ENCODE peak calls at places on chromosomes 5 and 9, in nine cellular contexts. One of them, this sample, is unnamed.

GRCh38 chr5:43432486-43433365 is 20.5 kb upstream of the CCL28 start:
- DNase-seq in retinal pigment epithelial cell: peak
- DNase-seq in cardiac muscle cell: peak
- DNase-seq in tibial nerve: peak
- DNase-seq in Peyer's patch: no peak
- DNase-seq in fibroblast of the aortic adventitia: peak
- DNase-seq in A549: peak
- DNase-seq in NB4: peak
- DNase-seq in GM12865: no peak
- DNase-seq in this sample: peak

GRCh38 chr5:126959188-126959587 is 71.2 kb downstream of the MARCHF3 start:
- DNase-seq in A549: no peak
- DNase-seq in tibial nerve: no peak
- DNase-seq in cardiac muscle cell: no peak
- DNase-seq in fibroblast of the aortic adventitia: no peak
- DNase-seq in NB4: no peak
- DNase-seq in retinal pigment epithelial cell: no peak
- DNase-seq in Peyer's patch: no peak
- DNase-seq in GM12865: no peak
- DNase-seq in this sample: no peak

GRCh38 chr9:126605792-126606482 is 7.8 kb upstream of the LMX1B start:
- DNase-seq in fibroblast of the aortic adventitia: no peak
- DNase-seq in NB4: no peak
- DNase-seq in A549: no peak
- DNase-seq in Peyer's patch: no peak
- DNase-seq in cardiac muscle cell: peak
- DNase-seq in retinal pigment epithelial cell: no peak
- DNase-seq in GM12865: no peak
- DNase-seq in tibial nerve: no peak
- DNase-seq in this sample: no peak

GRCh38 chr9:120619751-120620655 is 40.0 kb upstream of the CDK5RAP2 start:
- DNase-seq in NB4: peak
- DNase-seq in Peyer's patch: peak
- DNase-seq in fibroblast of the aortic adventitia: peak
- DNase-seq in cardiac muscle cell: peak
- DNase-seq in retinal pigment epithelial cell: peak
- DNase-seq in GM12865: peak
- DNase-seq in A549: peak
- DNase-seq in tibial nerve: peak
- DNase-seq in this sample: no peak

GRCh38 chr9:126707083-126707482 is 93.4 kb downstream of the LMX1B start:
- DNase-seq in cardiac muscle cell: no peak
- DNase-seq in Peyer's patch: peak
- DNase-seq in NB4: no peak
- DNase-seq in fibroblast of the aortic adventitia: no peak
- DNase-seq in A549: no peak
- DNase-seq in tibial nerve: no peak
- DNase-seq in GM12865: no peak
- DNase-seq in retinal pigment epithelial cell: no peak
- DNase-seq in this sample: no peak

GRCh38 chr5:135232958-135233357 is 166.1 kb downstream of the MACROH2A1 start:
- DNase-seq in NB4: no peak
- DNase-seq in GM12865: no peak
- DNase-seq in retinal pigment epithelial cell: no peak
- DNase-seq in Peyer's patch: no peak
- DNase-seq in tibial nerve: no peak
- DNase-seq in cardiac muscle cell: no peak
- DNase-seq in A549: no peak
- DNase-seq in fibroblast of the aortic adventitia: no peak
- DNase-seq in this sample: peak

GRCh38 chr5:32507738-32508434 is 63.3 kb upstream of the ZFR start:
- DNase-seq in A549: no peak
- DNase-seq in fibroblast of the aortic adventitia: peak
- DNase-seq in cardiac muscle cell: peak
- DNase-seq in GM12865: no peak
- DNase-seq in NB4: no peak
- DNase-seq in retinal pigment epithelial cell: no peak
- DNase-seq in tibial nerve: no peak
- DNase-seq in Peyer's patch: no peak
- DNase-seq in this sample: no peak

GRCh38 chr5:71972777-71973473 is 134.3 kb upstream of the MAP1B start:
- DNase-seq in cardiac muscle cell: no peak
- DNase-seq in retinal pigment epithelial cell: no peak
- DNase-seq in Peyer's patch: no peak
- DNase-seq in NB4: no peak
- DNase-seq in A549: no peak
- DNase-seq in tibial nerve: no peak
- DNase-seq in fibroblast of the aortic adventitia: no peak
- DNase-seq in GM12865: no peak
- DNase-seq in this sample: no peak

GRCh38 chr9:129604766-129605163 is 16.1 kb downstream of the C9orf50 start:
- DNase-seq in retinal pigment epithelial cell: no peak
- DNase-seq in Peyer's patch: no peak
- DNase-seq in fibroblast of the aortic adventitia: no peak
- DNase-seq in tibial nerve: no peak
- DNase-seq in cardiac muscle cell: no peak
- DNase-seq in A549: peak
- DNase-seq in NB4: no peak
- DNase-seq in GM12865: no peak
- DNase-seq in this sample: no peak

GRCh38 chr9:135087489-135087791 is at the start of gene OLFM1:
- DNase-seq in cardiac muscle cell: peak
- DNase-seq in GM12865: peak
- DNase-seq in fibroblast of the aortic adventitia: peak
- DNase-seq in NB4: no peak
- DNase-seq in tibial nerve: peak
- DNase-seq in Peyer's patch: no peak
- DNase-seq in retinal pigment epithelial cell: no peak
- DNase-seq in A549: peak
- DNase-seq in this sample: peak

GRCh38 chr9:104936291-104936690 is 8.3 kb upstream of the ABCA1 start:
- DNase-seq in GM12865: no peak
- DNase-seq in Peyer's patch: no peak
- DNase-seq in tibial nerve: no peak
- DNase-seq in cardiac muscle cell: no peak
- DNase-seq in NB4: no peak
- DNase-seq in A549: no peak
- DNase-seq in fibroblast of the aortic adventitia: no peak
- DNase-seq in retinal pigment epithelial cell: no peak
- DNase-seq in this sample: no peak

GRCh38 chr9:34484678-34485077 is 26.1 kb downstream of the DNAI1 start:
- DNase-seq in Peyer's patch: no peak
- DNase-seq in GM12865: no peak
- DNase-seq in retinal pigment epithelial cell: no peak
- DNase-seq in NB4: no peak
- DNase-seq in tibial nerve: no peak
- DNase-seq in fibroblast of the aortic adventitia: no peak
- DNase-seq in A549: no peak
- DNase-seq in cardiac muscle cell: no peak
- DNase-seq in this sample: no peak

GRCh38 chr9:88398016-88398415 is 9.8 kb downstream of the SPIN1 start:
- DNase-seq in Peyer's patch: no peak
- DNase-seq in fibroblast of the aortic adventitia: no peak
- DNase-seq in cardiac muscle cell: no peak
- DNase-seq in tibial nerve: no peak
- DNase-seq in A549: no peak
- DNase-seq in retinal pigment epithelial cell: no peak
- DNase-seq in NB4: no peak
- DNase-seq in GM12865: no peak
- DNase-seq in this sample: no peak

GRCh38 chr5:2750758-2751464 is 566 bp downstream of the IRX2 start:
- DNase-seq in GM12865: no peak
- DNase-seq in retinal pigment epithelial cell: no peak
- DNase-seq in NB4: no peak
- DNase-seq in cardiac muscle cell: peak
- DNase-seq in A549: no peak
- DNase-seq in tibial nerve: no peak
- DNase-seq in Peyer's patch: no peak
- DNase-seq in fibroblast of the aortic adventitia: peak
- DNase-seq in this sample: no peak

GRCh38 chr5:2750026-2750757 is 1.3 kb downstream of the IRX2 start:
- DNase-seq in tibial nerve: no peak
- DNase-seq in GM12865: no peak
- DNase-seq in Peyer's patch: no peak
- DNase-seq in A549: no peak
- DNase-seq in NB4: no peak
- DNase-seq in fibroblast of the aortic adventitia: peak
- DNase-seq in retinal pigment epithelial cell: no peak
- DNase-seq in cardiac muscle cell: no peak
- DNase-seq in this sample: peak

GRCh38 chr5:2752875-2753435 is 1.5 kb upstream of the IRX2 start:
- DNase-seq in GM12865: no peak
- DNase-seq in fibroblast of the aortic adventitia: no peak
- DNase-seq in Peyer's patch: no peak
- DNase-seq in NB4: no peak
- DNase-seq in cardiac muscle cell: no peak
- DNase-seq in tibial nerve: no peak
- DNase-seq in A549: no peak
- DNase-seq in retinal pigment epithelial cell: no peak
- DNase-seq in this sample: no peak

GRCh38 chr5:2752059-2752874 is 790 bp upstream of the IRX2 start:
- DNase-seq in fibroblast of the aortic adventitia: peak
- DNase-seq in cardiac muscle cell: no peak
- DNase-seq in tibial nerve: no peak
- DNase-seq in GM12865: no peak
- DNase-seq in NB4: no peak
- DNase-seq in retinal pigment epithelial cell: no peak
- DNase-seq in A549: no peak
- DNase-seq in Peyer's patch: no peak
- DNase-seq in this sample: peak

DNA sequence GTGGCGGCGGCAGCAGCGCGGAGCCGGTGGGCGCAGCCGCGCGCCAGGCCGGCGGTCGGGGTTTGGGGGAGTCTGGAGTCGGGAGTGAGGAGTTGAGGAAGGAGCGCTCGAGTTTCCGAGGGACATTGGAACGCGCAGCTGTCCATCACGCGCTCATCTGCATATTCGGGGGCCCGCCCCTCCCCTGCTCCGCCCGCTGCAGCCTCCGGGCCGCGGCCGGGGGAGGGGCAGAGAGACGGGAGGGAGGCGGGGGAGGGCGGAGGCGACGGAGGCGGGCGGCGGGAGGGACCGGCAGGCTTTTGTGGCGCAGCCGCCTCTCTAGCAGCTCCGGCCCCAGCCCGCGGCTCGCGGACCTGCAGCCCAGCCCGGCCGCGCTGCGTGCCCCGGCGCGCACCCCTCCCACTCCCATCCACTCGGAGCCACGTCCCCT is at the start of gene IRX2:
- DNase-seq in retinal pigment epithelial cell: peak
- DNase-seq in NB4: no peak
- DNase-seq in GM12865: no peak
- DNase-seq in Peyer's patch: no peak
- DNase-seq in tibial nerve: no peak
- DNase-seq in cardiac muscle cell: peak
- DNase-seq in A549: peak
- DNase-seq in fibroblast of the aortic adventitia: peak
- DNase-seq in this sample: peak
- H3K4me3 ChIP-seq in retinal pigment epithelial cell: no peak
- H3K4me3 ChIP-seq in NB4: no peak
- H3K4me3 ChIP-seq in GM12865: no peak
- H3K4me3 ChIP-seq in Peyer's patch: peak
- H3K4me3 ChIP-seq in tibial nerve: no peak
- H3K4me3 ChIP-seq in cardiac muscle cell: peak
- H3K4me3 ChIP-seq in A549: peak
- H3K4me3 ChIP-seq in fibroblast of the aortic adventitia: peak
- H3K4me3 ChIP-seq in this sample: peak

DNA sequence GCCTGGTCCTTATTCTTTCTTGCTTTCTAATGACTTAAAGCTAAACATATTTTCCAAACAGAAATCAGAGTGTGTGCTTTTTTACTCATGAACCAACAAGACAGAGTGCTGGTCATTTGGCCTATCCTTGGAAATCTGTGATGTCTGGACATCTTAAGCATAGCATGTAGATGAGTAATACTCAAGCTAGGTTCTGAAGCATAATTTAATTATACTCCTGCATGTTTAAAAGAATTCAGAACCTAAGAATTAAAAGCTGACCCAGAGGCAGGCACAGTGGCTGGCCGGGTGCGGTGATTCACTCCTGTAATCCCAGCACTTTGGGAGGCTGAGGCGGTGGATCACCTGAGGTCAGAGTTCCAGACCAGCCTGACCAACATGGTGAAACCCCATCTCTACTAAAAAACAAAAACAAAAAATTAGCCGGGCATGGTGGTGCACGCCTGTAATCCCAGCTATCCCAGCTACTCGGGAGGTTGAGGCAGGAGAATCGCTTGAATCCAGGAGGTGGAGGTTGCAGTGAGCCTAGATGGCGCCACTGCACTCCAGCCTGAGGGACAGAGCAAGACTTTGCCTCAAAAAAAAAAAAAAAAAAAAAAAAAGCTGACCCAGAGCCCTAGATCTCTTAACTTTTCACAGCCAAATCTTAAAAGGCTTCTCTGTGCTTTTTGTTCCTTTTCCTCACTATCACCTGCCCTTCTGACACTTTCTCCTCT is 16.2 kb upstream of the TJP2 start:
- DNase-seq in Peyer's patch: no peak
- DNase-seq in cardiac muscle cell: no peak
- DNase-seq in A549: no peak
- DNase-seq in NB4: no peak
- DNase-seq in tibial nerve: no peak
- DNase-seq in retinal pigment epithelial cell: peak
- DNase-seq in fibroblast of the aortic adventitia: peak
- DNase-seq in GM12865: no peak
- DNase-seq in this sample: no peak
- TF ChIP-seq CTCF in Peyer's patch: no peak
- TF ChIP-seq CTCF in cardiac muscle cell: peak
- TF ChIP-seq CTCF in A549: peak
- TF ChIP-seq CTCF in NB4: peak
- TF ChIP-seq CTCF in tibial nerve: no peak
- TF ChIP-seq CTCF in retinal pigment epithelial cell: peak
- TF ChIP-seq CTCF in fibroblast of the aortic adventitia: peak
- TF ChIP-seq CTCF in GM12865: no peak
- TF ChIP-seq CTCF in this sample: peak

GRCh38 chr5:180008433-180008832 is 63.1 kb downstream of the RNF130 start:
- DNase-seq in retinal pigment epithelial cell: no peak
- DNase-seq in fibroblast of the aortic adventitia: no peak
- DNase-seq in Peyer's patch: no peak
- DNase-seq in tibial nerve: no peak
- DNase-seq in GM12865: no peak
- DNase-seq in A549: no peak
- DNase-seq in NB4: no peak
- DNase-seq in cardiac muscle cell: no peak
- DNase-seq in this sample: no peak
- H3K4me3 ChIP-seq in retinal pigment epithelial cell: no peak
- H3K4me3 ChIP-seq in fibroblast of the aortic adventitia: no peak
- H3K4me3 ChIP-seq in Peyer's patch: no peak
- H3K4me3 ChIP-seq in tibial nerve: no peak
- H3K4me3 ChIP-seq in GM12865: no peak
- H3K4me3 ChIP-seq in A549: no peak
- H3K4me3 ChIP-seq in NB4: no peak
- H3K4me3 ChIP-seq in cardiac muscle cell: no peak
- H3K4me3 ChIP-seq in this sample: no peak

DNA sequence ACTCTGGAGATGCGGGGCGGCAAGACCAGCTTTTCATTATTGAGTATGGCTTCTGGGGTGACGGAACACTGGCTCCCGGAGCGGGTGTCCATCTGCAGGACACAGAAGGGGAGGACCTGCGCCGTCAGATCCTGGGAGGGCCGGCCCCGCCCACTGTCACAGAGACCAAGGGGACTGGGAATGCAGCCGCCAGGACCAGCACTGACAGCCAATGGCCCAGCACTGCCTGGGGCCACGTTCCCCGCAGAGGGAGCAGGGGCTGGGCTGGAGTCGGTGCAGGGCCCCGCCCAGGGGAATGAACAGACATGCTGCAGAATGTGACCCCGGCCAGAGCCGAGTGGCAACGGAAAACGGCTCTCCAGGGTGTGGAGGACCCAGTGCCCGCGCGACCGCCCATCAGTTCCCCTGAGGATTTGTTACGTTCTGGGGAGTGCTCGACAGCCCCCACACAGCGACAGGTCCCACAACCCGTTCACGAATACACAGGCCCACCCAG is at the start of gene ZDHHC11:
- DNase-seq in tibial nerve: no peak
- DNase-seq in cardiac muscle cell: no peak
- DNase-seq in GM12865: no peak
- DNase-seq in fibroblast of the aortic adventitia: no peak
- DNase-seq in Peyer's patch: no peak
- DNase-seq in retinal pigment epithelial cell: no peak
- DNase-seq in A549: no peak
- DNase-seq in NB4: no peak
- DNase-seq in this sample: peak
- TF ChIP-seq CTCF in tibial nerve: no peak
- TF ChIP-seq CTCF in cardiac muscle cell: no peak
- TF ChIP-seq CTCF in GM12865: no peak
- TF ChIP-seq CTCF in fibroblast of the aortic adventitia: no peak
- TF ChIP-seq CTCF in Peyer's patch: no peak
- TF ChIP-seq CTCF in retinal pigment epithelial cell: no peak
- TF ChIP-seq CTCF in A549: no peak
- TF ChIP-seq CTCF in NB4: no peak
- TF ChIP-seq CTCF in this sample: no peak

This sample was measured in upper lobe of right lung.